ENCODE peak calls at places on chromosomes 1 and 21, in four cellular contexts. C, Z, T and Q are unnamed samples.

GRCh38 chr21:45386728-45387371 is 18.1 kb upstream of the COL18A1 start:
- DNase-seq in C (no peak), Z (no peak), T (peak; percentile 45), Q (no peak)

GRCh38 chr1:63817152-63817667 is 43.4 kb downstream of the ROR1 start:
- DNase-seq in Z (no peak), T (peak; percentile 33), C (no peak), Q (peak; percentile 69)

GRCh38 chr1:247407180-247407616 is 8.8 kb upstream of the NLRP3 start:
- DNase-seq in T (no peak), Z (no peak), C (peak; percentile 45), Q (no peak)

GRCh38 chr1:183954496-183954895 is 83.0 kb downstream of the COLGALT2 start:
- DNase-seq in T (no peak), Z (no peak), C (no peak), Q (no peak)

GRCh38 chr1:25699501-25700089 is 83.0 kb downstream of the MAN1C1 start:
- DNase-seq in Z (no peak), T (no peak), C (no peak), Q (peak; percentile 88)

GRCh38 chr1:201495447-201496295 is 11.3 kb downstream of the CSRP1 start:
- DNase-seq in T (no peak), C (no peak), Z (no peak), Q (peak; percentile 88)

GRCh38 chr1:41382531-41383090 is 21.4 kb downstream of the FOXO6 start:
- DNase-seq in Z (no peak), C (no peak), T (peak; percentile 61), Q (peak; percentile 59)

GRCh38 chr1:100430368-100430767 is 78.1 kb downstream of the CDC14A start:
- DNase-seq in Z (no peak), C (no peak), T (no peak), Q (no peak)

GRCh38 chr1:15469836-15470495 is 5.9 kb upstream of the CELA2B start:
- DNase-seq in T (no peak), Z (no peak), C (no peak), Q (no peak)

GRCh38 chr1:186780081-186780480 is 48.7 kb upstream of the PLA2G4A start:
- DNase-seq in Z (no peak), C (no peak), T (no peak), Q (no peak)

GRCh38 chr1:176102700-176103244 is 104.3 kb downstream of the COP1 start:
- DNase-seq in T (no peak), C (no peak), Z (no peak), Q (peak; percentile 3)

GRCh38 chr1:212302745-212303383 is 17.7 kb downstream of the PPP2R5A start:
- DNase-seq in Z (no peak), T (no peak), C (no peak), Q (no peak)

GRCh38 chr1:216310776-216311175 is 112.5 kb downstream of the USH2A start:
- DNase-seq in Z (no peak), C (no peak), T (peak; percentile 26), Q (peak; percentile 73)

GRCh38 chr21:46094401-46095105 is 3.4 kb upstream of the COL6A2 start:
- DNase-seq in T (no peak), Z (peak; percentile 12), C (no peak), Q (no peak)

GRCh38 chr21:43266534-43266933 is 97.7 kb downstream of the CRYAA start:
- DNase-seq in C (no peak), Z (no peak), T (no peak), Q (peak; percentile 69)

GRCh38 chr1:27021347-27022031 is 8.8 kb upstream of the TENT5B start:
- DNase-seq in Z (no peak), C (no peak), T (no peak), Q (peak; percentile 72)

GRCh38 chr1:18557621-18558465 is 72.8 kb upstream of the PAX7 start:
- DNase-seq in Z (no peak), T (no peak), C (no peak), Q (peak; percentile 54)

GRCh38 chr1:58861510-58861909 is 77.7 kb upstream of the JUN start:
- DNase-seq in Z (no peak), C (no peak), T (peak; percentile 19), Q (peak; percentile 51)

GRCh38 chr1:76669624-76670023 is 197.7 kb upstream of the ST6GALNAC5 start:
- DNase-seq in Z (no peak), C (no peak), T (no peak), Q (no peak)

GRCh38 chr1:76465030-76465429 is 390.5 kb downstream of the ST6GALNAC3 start:
- DNase-seq in T (no peak), C (no peak), Z (no peak), Q (no peak)

GRCh38 chr1:164524810-164525209 is 34.2 kb upstream of the PBX1 start:
- DNase-seq in T (no peak), C (no peak), Z (no peak), Q (peak; percentile 76)

GRCh38 chr1:94737124-94737998 is 82.8 kb upstream of the SLC44A3 start:
- DNase-seq in Z (no peak), T (no peak), C (no peak), Q (no peak)

GRCh38 chr1:195053478-195053877 is 1554.8 kb downstream of the KCNT2 start:
- DNase-seq in T (no peak), Z (no peak), C (no peak), Q (no peak)

GRCh38 chr1:160092366-160093068 is 5.9 kb downstream of the IGSF8 start:
- DNase-seq in C (no peak), T (no peak), Z (no peak), Q (no peak)

GRCh38 chr1:43570307-43570706 is 39.6 kb downstream of the PTPRF start:
- DNase-seq in Z (no peak), C (no peak), T (no peak), Q (no peak)

GRCh38 chr1:43573066-43573799 is 42.5 kb downstream of the PTPRF start:
- DNase-seq in C (no peak), Z (no peak), T (no peak), Q (no peak)

GRCh38 chr1:43572084-43572483 is 41.4 kb downstream of the PTPRF start:
- DNase-seq in T (no peak), Z (no peak), C (no peak), Q (no peak)

GRCh38 chr1:43570784-43571183 is 40.1 kb downstream of the PTPRF start:
- DNase-seq in Z (no peak), C (no peak), T (no peak), Q (no peak)

GRCh38 chr1:43572551-43572950 is 41.9 kb downstream of the PTPRF start:
- DNase-seq in T (no peak), C (no peak), Z (no peak), Q (no peak)
- H3K4me1 ChIP-seq in T (no peaks in the 10 kb centered on the region), C (no peaks in the 10 kb centered on the region), Z (peaks cover 4% of the 10 kb centered on the region), Q (peaks cover 15% of the 10 kb centered on the region)

GRCh38 chr1:39631361-39632331 is 7.8 kb downstream of the HEYL start:
- DNase-seq in T (no peak), Z (peak; percentile 27), C (no peak), Q (no peak)

GRCh38 chr1:39632491-39633417 is 6.7 kb downstream of the HEYL start:
- DNase-seq in T (no peak), C (no peak), Z (peak; percentile 77), Q (peak; percentile 76)

GRCh38 chr1:39635205-39635870 is 4.1 kb downstream of the HEYL start:
- DNase-seq in T (no peak), C (no peak), Z (no peak), Q (peak; percentile 61)

GRCh38 chr1:39635871-39636210 is 3.6 kb downstream of the HEYL start:
- DNase-seq in T (no peak), Z (no peak), C (no peak), Q (no peak)

GRCh38 chr1:39633422-39633821 is 6.0 kb downstream of the HEYL start:
- DNase-seq in C (no peak), Z (no peak), T (no peak), Q (no peak)
- H3K4me3 ChIP-seq in C (no peak overlapping the region), Z (no peak overlapping the region), T (no peak overlapping the region), Q (peak overlapping the region; percentile 3)

GRCh38 chr1:39638965-39639332 is 494 bp downstream of the HEYL start:
- DNase-seq in T (no peak), Z (no peak), C (no peak), Q (no peak)

GRCh38 chr1:39642796-39643195 is 3.4 kb upstream of the HEYL start:
- DNase-seq in Z (no peak), T (no peak), C (no peak), Q (no peak)

GRCh38 chr1:39640861-39641260 is 1.4 kb upstream of the HEYL start:
- DNase-seq in C (no peak), Z (no peak), T (no peak), Q (no peak)

GRCh38 chr1:39637301-39637700 is 2.1 kb downstream of the HEYL start:
- DNase-seq in Z (no peak), C (no peak), T (no peak), Q (no peak)

DNA sequence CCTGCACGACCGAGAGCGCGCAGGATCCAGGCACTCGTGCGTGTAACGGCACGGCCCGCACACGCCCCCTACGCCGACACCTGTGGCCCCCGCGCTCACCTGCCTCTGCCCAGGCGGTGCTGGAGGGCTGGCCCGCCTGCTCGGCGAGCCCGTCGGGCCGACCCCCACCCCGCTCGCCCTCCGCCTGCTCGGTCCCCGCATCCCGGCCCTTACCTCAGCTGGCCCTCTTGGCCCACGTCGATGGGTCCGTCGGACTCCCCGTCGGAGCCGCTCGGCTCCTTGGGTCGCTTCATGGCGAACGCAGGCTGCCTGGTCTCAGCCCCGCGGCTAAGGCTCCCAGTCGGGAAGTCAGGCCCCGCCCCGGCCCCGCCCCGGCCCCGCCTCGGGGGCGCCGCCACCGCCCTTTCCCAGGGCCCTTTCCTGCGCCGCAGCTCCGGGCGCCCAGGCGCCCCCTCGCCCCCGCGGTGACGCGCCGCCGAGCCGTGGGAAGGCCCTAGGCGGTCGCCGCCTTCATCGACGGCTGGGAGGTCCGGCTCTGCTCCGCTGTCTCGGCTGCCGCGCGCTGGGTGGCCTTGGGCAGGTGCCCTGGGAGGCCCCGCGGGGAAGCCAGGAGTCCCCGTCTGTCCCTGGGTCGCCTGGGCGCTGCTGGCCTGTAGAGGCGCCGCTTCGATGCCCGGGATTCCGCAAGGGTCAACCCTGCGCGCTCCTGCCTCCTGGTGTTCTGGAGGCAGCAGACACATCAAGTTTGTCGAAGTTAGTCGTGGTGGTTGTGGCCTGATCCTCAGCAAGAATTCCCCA is at the start of gene HEYL:
- DNase-seq in C (peak; percentile 53), Z (peak; percentile 96), T (peak; percentile 86), Q (peak; percentile 70)
- H3K4me1 ChIP-seq in C (no peaks in the 10 kb centered on the region), Z (peaks cover 12% of the 10 kb centered on the region), T (no peaks in the 10 kb centered on the region), Q (no peaks in the 10 kb centered on the region)

GRCh38 chr1:210311726-210312493 is 16.8 kb upstream of the HHAT start:
- DNase-seq in Z (no peak), T (no peak), C (no peak), Q (peak; percentile 43)
- H3K4me3 ChIP-seq in Z (no peak overlapping the region), T (peak overlapping the region; percentile 49), C (peak overlapping the region; percentile 60), Q (peak overlapping the region; percentile 45)

DNA sequence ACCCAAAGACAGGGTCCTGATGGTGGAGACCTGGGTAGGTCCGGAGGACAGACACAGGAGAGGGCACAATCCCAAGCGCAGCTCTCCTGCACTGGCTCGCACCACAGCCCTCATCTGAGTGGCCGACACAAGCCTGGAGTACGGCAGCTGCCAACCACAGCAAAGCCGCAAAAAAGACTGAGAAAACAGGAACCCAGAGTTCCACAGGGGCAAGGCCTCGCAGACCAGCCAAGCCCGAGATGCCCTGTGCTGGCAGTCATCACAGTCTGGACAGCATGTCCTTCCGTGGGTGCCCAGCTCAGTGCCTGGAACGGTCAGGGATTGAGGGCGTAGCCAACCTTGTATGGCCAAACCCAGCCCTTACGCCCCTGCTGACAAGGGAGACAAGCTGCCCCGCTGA is 11.4 kb downstream of the ZBTB48 start:
- DNase-seq in C (no peak), T (no peak), Z (no peak), Q (no peak)
- H3K4me1 ChIP-seq in C (peaks cover 25% of the 10 kb centered on the region), T (no peaks in the 10 kb centered on the region), Z (peaks cover 39% of the 10 kb centered on the region), Q (peaks cover 3% of the 10 kb centered on the region)